ENCODE peak calls at places on chromosomes 6 and 20, in eight cellular contexts. One of them, this sample, is unnamed.

GRCh38 chr6:21885101-21885500 is 291.6 kb downstream of the SOX4 start:
- DNase-seq in NB4: no peak
- DNase-seq in right lobe of liver: no peak
- DNase-seq in heart left ventricle: no peak
- DNase-seq in H54: no peak
- DNase-seq in prostate gland: no peak
- DNase-seq in body of pancreas: no peak
- DNase-seq in Peyer's patch: no peak
- DNase-seq in this sample: no peak

GRCh38 chr6:160069050-160069454 is 52.6 kb upstream of the SLC22A1 start:
- DNase-seq in NB4: no peak
- DNase-seq in right lobe of liver: no peak
- DNase-seq in H54: no peak
- DNase-seq in Peyer's patch: peak; percentile 74
- DNase-seq in body of pancreas: no peak
- DNase-seq in heart left ventricle: no peak
- DNase-seq in prostate gland: no peak
- DNase-seq in this sample: no peak

GRCh38 chr20:20073851-20074252 is 21.5 kb downstream of the CFAP61 start:
- DNase-seq in heart left ventricle: no peak
- DNase-seq in NB4: no peak
- DNase-seq in H54: no peak
- DNase-seq in right lobe of liver: no peak
- DNase-seq in prostate gland: no peak
- DNase-seq in Peyer's patch: no peak
- DNase-seq in body of pancreas: no peak
- DNase-seq in this sample: no peak

GRCh38 chr20:45969712-45970634 is 2.0 kb downstream of the ZNF335 start:
- DNase-seq in right lobe of liver: peak; percentile 49
- DNase-seq in prostate gland: peak; percentile 36
- DNase-seq in NB4: peak; percentile 85
- DNase-seq in body of pancreas: peak; percentile 46
- DNase-seq in heart left ventricle: peak; percentile 26
- DNase-seq in Peyer's patch: no peak
- DNase-seq in H54: peak; percentile 54
- DNase-seq in this sample: no peak

GRCh38 chr6:149782337-149782736 is 32.8 kb downstream of the PCMT1 start:
- DNase-seq in right lobe of liver: no peak
- DNase-seq in prostate gland: no peak
- DNase-seq in NB4: no peak
- DNase-seq in Peyer's patch: no peak
- DNase-seq in body of pancreas: no peak
- DNase-seq in H54: no peak
- DNase-seq in heart left ventricle: no peak
- DNase-seq in this sample: no peak

GRCh38 chr6:111997863-111998191 is 56.1 kb upstream of the CCN6 start:
- DNase-seq in heart left ventricle: no peak
- DNase-seq in Peyer's patch: no peak
- DNase-seq in H54: no peak
- DNase-seq in NB4: no peak
- DNase-seq in prostate gland: no peak
- DNase-seq in right lobe of liver: no peak
- DNase-seq in body of pancreas: no peak
- DNase-seq in this sample: no peak

GRCh38 chr20:10454135-10454750 is 19.1 kb downstream of the SLX4IP start:
- DNase-seq in body of pancreas: no peak
- DNase-seq in NB4: peak; percentile 70
- DNase-seq in right lobe of liver: no peak
- DNase-seq in Peyer's patch: no peak
- DNase-seq in H54: no peak
- DNase-seq in heart left ventricle: no peak
- DNase-seq in prostate gland: no peak
- DNase-seq in this sample: no peak

GRCh38 chr6:151060742-151061100 is 179.0 kb upstream of the AKAP12 start:
- DNase-seq in body of pancreas: no peak
- DNase-seq in heart left ventricle: no peak
- DNase-seq in H54: no peak
- DNase-seq in NB4: no peak
- DNase-seq in prostate gland: no peak
- DNase-seq in right lobe of liver: no peak
- DNase-seq in Peyer's patch: no peak
- DNase-seq in this sample: peak; percentile 27

GRCh38 chr6:6277418-6277817 is 43.0 kb downstream of the F13A1 start:
- DNase-seq in Peyer's patch: no peak
- DNase-seq in body of pancreas: no peak
- DNase-seq in prostate gland: no peak
- DNase-seq in right lobe of liver: no peak
- DNase-seq in heart left ventricle: no peak
- DNase-seq in H54: no peak
- DNase-seq in NB4: peak; percentile 71
- DNase-seq in this sample: no peak

GRCh38 chr6:141451508-141452353 is 681.0 kb upstream of the GJE1 start:
- DNase-seq in Peyer's patch: no peak
- DNase-seq in prostate gland: no peak
- DNase-seq in heart left ventricle: no peak
- DNase-seq in body of pancreas: no peak
- DNase-seq in H54: peak; percentile 4
- DNase-seq in right lobe of liver: no peak
- DNase-seq in NB4: no peak
- DNase-seq in this sample: no peak

GRCh38 chr6:11217360-11218076 is 14.9 kb downstream of the NEDD9 start:
- DNase-seq in H54: no peak
- DNase-seq in prostate gland: peak; percentile 76
- DNase-seq in right lobe of liver: no peak
- DNase-seq in heart left ventricle: no peak
- DNase-seq in NB4: no peak
- DNase-seq in Peyer's patch: no peak
- DNase-seq in body of pancreas: peak; percentile 53
- DNase-seq in this sample: no peak

GRCh38 chr6:28977351-28978136 is 27.6 kb downstream of the ZNF311 start:
- DNase-seq in Peyer's patch: no peak
- DNase-seq in prostate gland: no peak
- DNase-seq in heart left ventricle: no peak
- DNase-seq in NB4: peak; percentile 95
- DNase-seq in H54: no peak
- DNase-seq in body of pancreas: no peak
- DNase-seq in right lobe of liver: no peak
- DNase-seq in this sample: no peak
- TF ChIP-seq POLR2A in Peyer's patch: no peak
- TF ChIP-seq POLR2A in prostate gland: no peak
- TF ChIP-seq POLR2A in heart left ventricle: no peak
- TF ChIP-seq POLR2A in NB4: no peak
- TF ChIP-seq POLR2A in H54: no peak
- TF ChIP-seq POLR2A in body of pancreas: no peak
- TF ChIP-seq POLR2A in right lobe of liver: no peak
- TF ChIP-seq POLR2A in this sample: no peak

GRCh38 chr6:133243723-133244122 is 2.6 kb downstream of the EYA4 start:
- DNase-seq in NB4: no peak
- DNase-seq in body of pancreas: no peak
- DNase-seq in prostate gland: no peak
- DNase-seq in right lobe of liver: no peak
- DNase-seq in H54: no peak
- DNase-seq in heart left ventricle: no peak
- DNase-seq in Peyer's patch: no peak
- DNase-seq in this sample: no peak

GRCh38 chr6:133244502-133244901 is 3.3 kb downstream of the EYA4 start:
- DNase-seq in right lobe of liver: no peak
- DNase-seq in body of pancreas: no peak
- DNase-seq in Peyer's patch: no peak
- DNase-seq in prostate gland: no peak
- DNase-seq in heart left ventricle: no peak
- DNase-seq in NB4: no peak
- DNase-seq in H54: no peak
- DNase-seq in this sample: no peak

GRCh38 chr6:133241901-133242760 is 974 bp downstream of the EYA4 start:
- DNase-seq in H54: no peak
- DNase-seq in body of pancreas: peak; percentile 6
- DNase-seq in prostate gland: no peak
- DNase-seq in NB4: no peak
- DNase-seq in Peyer's patch: no peak
- DNase-seq in heart left ventricle: peak; percentile 10
- DNase-seq in right lobe of liver: no peak
- DNase-seq in this sample: no peak

GRCh38 chr6:133241088-133241900 is at the start of gene EYA4:
- DNase-seq in H54: no peak
- DNase-seq in prostate gland: no peak
- DNase-seq in right lobe of liver: no peak
- DNase-seq in body of pancreas: peak; percentile 7
- DNase-seq in heart left ventricle: peak; percentile 23
- DNase-seq in Peyer's patch: no peak
- DNase-seq in NB4: no peak
- DNase-seq in this sample: no peak

DNA sequence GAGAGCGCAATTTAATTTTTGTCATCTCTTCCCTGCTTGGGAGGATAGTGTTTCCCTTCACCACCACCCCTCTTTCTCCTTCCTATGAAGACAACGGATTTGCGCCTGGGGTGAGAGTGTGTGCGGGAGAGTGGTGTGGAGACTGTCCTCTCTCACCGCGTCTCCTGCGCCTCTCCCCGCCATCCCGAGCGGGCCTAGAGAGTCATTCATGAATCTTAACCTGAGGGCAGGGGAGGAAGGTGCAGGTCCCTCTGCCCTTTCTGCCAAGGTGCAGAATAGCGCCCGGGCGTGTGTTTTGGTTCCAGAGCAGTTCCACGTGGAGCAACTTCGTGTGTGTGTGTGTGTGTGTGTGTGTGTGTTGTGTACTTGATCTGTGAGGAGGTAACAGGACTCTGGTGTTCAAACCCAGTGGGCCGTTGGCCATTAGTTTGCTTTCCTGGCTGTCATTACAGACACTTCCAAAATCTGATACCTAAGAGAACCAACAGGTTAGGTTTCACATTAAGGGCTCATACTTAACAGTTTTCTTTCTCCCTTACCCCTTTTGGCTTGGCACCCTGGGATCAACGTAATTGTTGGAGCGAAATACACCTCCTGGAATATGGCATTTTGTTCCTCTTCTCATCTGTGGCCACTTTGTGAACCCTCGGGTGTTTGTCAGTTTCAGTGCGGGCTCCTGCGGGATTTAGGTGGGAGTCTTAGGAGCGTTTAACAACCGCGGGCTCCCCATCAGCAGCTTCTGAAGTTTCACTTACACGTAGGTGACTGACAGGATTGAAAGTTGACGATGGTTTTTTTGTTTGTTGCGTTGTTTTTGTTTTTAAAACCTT is 1.8 kb downstream of the EYA4 start:
- DNase-seq in body of pancreas: peak; percentile 5
- DNase-seq in heart left ventricle: peak; percentile 13
- DNase-seq in NB4: no peak
- DNase-seq in prostate gland: no peak
- DNase-seq in right lobe of liver: no peak
- DNase-seq in H54: no peak
- DNase-seq in Peyer's patch: no peak
- DNase-seq in this sample: no peak
- TF ChIP-seq POLR2A in body of pancreas: no peak
- TF ChIP-seq POLR2A in heart left ventricle: no peak
- TF ChIP-seq POLR2A in NB4: no peak
- TF ChIP-seq POLR2A in prostate gland: no peak
- TF ChIP-seq POLR2A in right lobe of liver: no peak
- TF ChIP-seq POLR2A in H54: no peak
- TF ChIP-seq POLR2A in Peyer's patch: no peak
- TF ChIP-seq POLR2A in this sample: no peak

GRCh38 chr20:48783533-48784272 is 44.1 kb downstream of the PREX1 start:
- DNase-seq in Peyer's patch: no peak
- DNase-seq in H54: no peak
- DNase-seq in body of pancreas: no peak
- DNase-seq in right lobe of liver: no peak
- DNase-seq in heart left ventricle: no peak
- DNase-seq in prostate gland: no peak
- DNase-seq in NB4: no peak
- DNase-seq in this sample: no peak
- TF ChIP-seq POLR2A in Peyer's patch: no peak
- TF ChIP-seq POLR2A in H54: no peak
- TF ChIP-seq POLR2A in body of pancreas: no peak
- TF ChIP-seq POLR2A in right lobe of liver: no peak
- TF ChIP-seq POLR2A in heart left ventricle: no peak
- TF ChIP-seq POLR2A in prostate gland: no peak
- TF ChIP-seq POLR2A in NB4: no peak
- TF ChIP-seq POLR2A in this sample: no peak

GRCh38 chr6:43956478-43956877 is 170.8 kb downstream of the MRPL14 start:
- DNase-seq in heart left ventricle: no peak
- DNase-seq in body of pancreas: no peak
- DNase-seq in right lobe of liver: no peak
- DNase-seq in prostate gland: no peak
- DNase-seq in Peyer's patch: no peak
- DNase-seq in NB4: no peak
- DNase-seq in H54: no peak
- DNase-seq in this sample: no peak

GRCh38 chr6:43952746-43953145 is 174.5 kb downstream of the MRPL14 start:
- DNase-seq in heart left ventricle: no peak
- DNase-seq in prostate gland: no peak
- DNase-seq in Peyer's patch: no peak
- DNase-seq in right lobe of liver: no peak
- DNase-seq in body of pancreas: no peak
- DNase-seq in H54: no peak
- DNase-seq in NB4: peak; percentile 73
- DNase-seq in this sample: peak; percentile 70

GRCh38 chr6:43953256-43953655 is 174.0 kb downstream of the MRPL14 start:
- DNase-seq in heart left ventricle: no peak
- DNase-seq in prostate gland: no peak
- DNase-seq in right lobe of liver: no peak
- DNase-seq in H54: no peak
- DNase-seq in Peyer's patch: no peak
- DNase-seq in body of pancreas: no peak
- DNase-seq in NB4: peak; percentile 40
- DNase-seq in this sample: peak; percentile 29

GRCh38 chr6:43953794-43954310 is 173.4 kb downstream of the MRPL14 start:
- DNase-seq in prostate gland: no peak
- DNase-seq in body of pancreas: peak; percentile 49
- DNase-seq in Peyer's patch: no peak
- DNase-seq in NB4: peak; percentile 51
- DNase-seq in right lobe of liver: no peak
- DNase-seq in H54: no peak
- DNase-seq in heart left ventricle: peak; percentile 55
- DNase-seq in this sample: peak; percentile 74

DNA sequence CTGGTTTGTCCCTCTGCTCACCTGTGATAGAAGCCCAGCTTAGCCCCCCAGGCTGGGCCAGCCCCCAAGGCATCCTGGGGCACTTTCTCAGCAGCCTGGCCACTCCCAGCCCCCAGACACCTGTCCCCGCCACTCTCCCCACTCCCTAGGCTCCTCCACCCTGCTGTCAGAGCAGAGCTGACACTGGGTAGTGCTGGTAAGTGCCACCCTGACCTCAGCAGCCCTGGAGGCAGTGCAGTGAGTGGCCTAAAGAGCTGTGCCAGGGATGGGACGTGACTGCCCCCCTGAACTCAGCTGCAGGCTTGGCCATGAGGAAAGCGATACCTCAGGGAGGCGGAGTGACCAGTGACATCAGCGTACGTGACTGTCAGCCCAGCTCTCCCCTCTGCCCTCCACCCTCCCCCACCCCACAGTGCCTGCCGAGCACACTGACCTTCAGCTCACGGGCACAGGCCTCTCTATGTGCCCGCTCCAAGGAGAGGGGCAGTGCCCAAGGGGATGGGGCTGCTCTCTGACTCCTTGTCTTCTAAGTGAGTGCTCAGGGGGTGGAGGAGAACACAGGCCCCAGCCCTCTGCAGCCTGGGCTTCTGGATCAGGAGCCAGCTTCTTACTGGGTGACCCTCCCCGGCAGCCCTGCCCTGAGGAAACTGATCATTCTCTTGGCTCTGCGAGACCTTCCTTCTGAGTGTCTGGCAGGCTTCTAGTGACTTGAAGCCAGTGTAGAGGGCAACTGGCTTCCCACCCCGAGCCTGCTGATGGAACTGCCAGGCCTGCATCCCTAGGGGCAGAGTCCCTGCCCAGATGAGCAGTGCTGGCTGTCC is 172.7 kb downstream of the MRPL14 start:
- DNase-seq in heart left ventricle: peak; percentile 76
- DNase-seq in NB4: no peak
- DNase-seq in H54: no peak
- DNase-seq in body of pancreas: no peak
- DNase-seq in right lobe of liver: peak; percentile 74
- DNase-seq in Peyer's patch: no peak
- DNase-seq in prostate gland: no peak
- DNase-seq in this sample: no peak
- TF ChIP-seq POLR2A in heart left ventricle: no peak
- TF ChIP-seq POLR2A in NB4: no peak
- TF ChIP-seq POLR2A in H54: no peak
- TF ChIP-seq POLR2A in body of pancreas: no peak
- TF ChIP-seq POLR2A in right lobe of liver: peak; percentile 37
- TF ChIP-seq POLR2A in Peyer's patch: no peak
- TF ChIP-seq POLR2A in prostate gland: no peak
- TF ChIP-seq POLR2A in this sample: no peak